ENCODE peak calls at places on chromosomes 6 and 20, in four cellular contexts. V is T follicular helper cell, K is stomach, O is cardiac fibroblast. U is an unnamed sample.

GRCh38 chr6:160254467-160255312 is 3.9 kb downstream of the SLC22A2 start:
- DNase-seq in K (no peak), V (no peak), O (no peak), U (no peak)

GRCh38 chr20:10079964-10080363 is 45.2 kb downstream of the ANKEF1 start:
- DNase-seq in K (no peak), V (no peak), O (peak), U (peak)

GRCh38 chr6:146913842-146914562 is 290.2 kb upstream of the STXBP5 start:
- DNase-seq in K (peak), O (peak), V (no peak), U (peak)

GRCh38 chr20:35040090-35040489 is 52.5 kb downstream of the TRPC4AP start:
- DNase-seq in K (no peak), V (no peak), O (no peak), U (no peak)

GRCh38 chr20:3123542-3123941 is 36.1 kb downstream of the FASTKD5 start:
- DNase-seq in O (peak), V (no peak), K (no peak), U (no peak)

GRCh38 chr6:25404094-25404493 is 124.9 kb downstream of the CARMIL1 start:
- DNase-seq in V (no peak), K (no peak), O (no peak), U (no peak)

GRCh38 chr6:47413752-47414516 is 63.7 kb upstream of the CD2AP start:
- DNase-seq in K (peak), O (peak), V (peak), U (peak)

GRCh38 chr6:129211626-129212025 is 328.7 kb downstream of the LAMA2 start:
- DNase-seq in K (no peak), V (no peak), O (no peak), U (no peak)

GRCh38 chr6:118206221-118206620 is 299.2 kb downstream of the SLC35F1 start:
- DNase-seq in V (no peak), O (no peak), K (no peak), U (no peak)

GRCh38 chr20:62711703-62712101 is 3.1 kb downstream of the NTSR1 start:
- DNase-seq in K (peak), V (no peak), O (no peak), U (no peak)

GRCh38 chr6:134449781-134450180 is 131.9 kb upstream of the SGK1 start:
- DNase-seq in K (no peak), O (no peak), V (no peak), U (no peak)

GRCh38 chr20:35055445-35056276 is 36.9 kb downstream of the TRPC4AP start:
- DNase-seq in O (peak), V (no peak), K (no peak), U (peak)

GRCh38 chr6:136608991-136609390 is 58.8 kb upstream of the MAP7 start:
- DNase-seq in K (no peak), O (peak), V (no peak), U (peak)

GRCh38 chr6:13063300-13063918 is 264.9 kb downstream of the TBC1D7 start:
- DNase-seq in V (no peak), O (no peak), K (no peak), U (no peak)

GRCh38 chr6:20806669-20807068 is 272.4 kb downstream of the CDKAL1 start:
- DNase-seq in K (no peak), V (no peak), O (no peak), U (no peak)

GRCh38 chr20:5919634-5920544 is 30.4 kb downstream of the TRMT6 start:
- DNase-seq in V (no peak), O (peak), K (no peak), U (peak)

GRCh38 chr6:84514089-84514971 is 250.1 kb downstream of the TBX18 start:
- DNase-seq in O (no peak), V (no peak), K (no peak), U (no peak)

GRCh38 chr6:53679446-53679933 is 13.9 kb upstream of the KLHL31 start:
- DNase-seq in O (peak), V (no peak), K (no peak), U (peak)

GRCh38 chr6:106512958-106513480 is 116.3 kb downstream of the RTN4IP1 start:
- DNase-seq in K (no peak), V (no peak), O (no peak), U (no peak)

GRCh38 chr6:145214570-145214969 is 520.8 kb downstream of the EPM2A start:
- DNase-seq in V (no peak), O (peak), K (no peak), U (peak)

GRCh38 chr6:112298021-112298745 is 43.8 kb upstream of the LAMA4 start:
- DNase-seq in V (no peak), K (no peak), O (peak), U (peak)

GRCh38 chr20:46954490-46955038 is 59.9 kb downstream of the EYA2 start:
- DNase-seq in O (peak), V (no peak), K (no peak), U (peak)

GRCh38 chr20:19431308-19431685 is 218.9 kb downstream of the SLC24A3 start:
- DNase-seq in K (no peak), O (no peak), V (no peak), U (no peak)

GRCh38 chr20:14643146-14643545 is 305.7 kb upstream of the FLRT3 start:
- DNase-seq in K (no peak), O (no peak), V (no peak), U (no peak)

GRCh38 chr6:125477849-125478248 is 176.1 kb upstream of the HDDC2 start:
- DNase-seq in K (no peak), V (no peak), O (peak), U (no peak)

GRCh38 chr6:151023346-151023745 is 157.8 kb downstream of the MTHFD1L start:
- DNase-seq in O (no peak), V (no peak), K (no peak), U (no peak)

GRCh38 chr20:39778847-39779641 is 816.9 kb downstream of the DHX35 start:
- DNase-seq in K (no peak), V (no peak), O (no peak), U (no peak)

GRCh38 chr6:21996425-21997207 is 300.2 kb downstream of the PRL start:
- DNase-seq in O (peak), K (no peak), V (no peak), U (peak)

GRCh38 chr6:33761922-33762629 is 15.4 kb upstream of the IP6K3 start:
- DNase-seq in V (no peak), K (peak), O (peak), U (peak)

GRCh38 chr20:16394784-16395183 is 178.5 kb downstream of the KIF16B start:
- DNase-seq in K (no peak), V (no peak), O (no peak), U (no peak)

GRCh38 chr6:51112731-51113130 is 294.1 kb downstream of the TFAP2B start:
- DNase-seq in O (no peak), K (no peak), V (no peak), U (no peak)

GRCh38 chr6:5078121-5078695 is 6.9 kb upstream of the PPP1R3G start:
- DNase-seq in K (no peak), V (no peak), O (peak), U (no peak)

GRCh38 chr6:169452117-169452868 is 198.6 kb upstream of the THBS2 start:
- DNase-seq in K (peak), O (peak), V (no peak), U (peak)

GRCh38 chr6:104940881-104941693 is 15.8 kb upstream of the LIN28B start:
- DNase-seq in O (peak), V (no peak), K (no peak), U (peak)

GRCh38 chr6:156028310-156029131 is 572.9 kb upstream of the NOX3 start:
- DNase-seq in O (no peak), V (no peak), K (no peak), U (no peak)

GRCh38 chr6:10383312-10384063 is 31.4 kb downstream of the TFAP2A start:
- DNase-seq in K (no peak), O (no peak), V (no peak), U (no peak)

GRCh38 chr20:43433250-43433854 is 24.3 kb upstream of the SRSF6 start:
- DNase-seq in V (no peak), K (no peak), O (no peak), U (no peak)

GRCh38 chr20:57170343-57170742 is 96.1 kb downstream of the BMP7 start:
- DNase-seq in K (no peak), O (no peak), V (no peak), U (no peak)

GRCh38 chr6:35948725-35949124 is 27.8 kb upstream of the SRPK1 start:
- DNase-seq in V (no peak), O (peak), K (no peak), U (peak)

GRCh38 chr6:106339334-106340029 is 13.9 kb upstream of the ATG5 start:
- DNase-seq in K (peak), V (peak), O (peak), U (peak)